ENCODE peak calls at places on chromosomes 12 and 14, in seven cellular contexts. R, C, S, J, W, M and E are unnamed samples.

GRCh38 chr14:45811155-45811554 is 558.2 kb upstream of the MIS18BP1 start:
- DNase-seq in R (no peak), C (no peak), S (no peak), J (no peak), W (no peak), M (no peak), E (no peak)

GRCh38 chr14:28141662-28142061 is 624.9 kb upstream of the FOXG1 start:
- DNase-seq in R (no peak), C (no peak), S (no peak), J (no peak), W (no peak), M (no peak), E (no peak)

GRCh38 chr12:68786929-68787328 is 21.0 kb upstream of the MDM2 start:
- DNase-seq in R (no peak), C (no peak), S (no peak), J (no peak), W (no peak), M (no peak), E (no peak)

GRCh38 chr12:1488908-1489381 is 105.4 kb downstream of the FBXL14 start:
- DNase-seq in R (no peak), C (no peak), S (no peak), J (no peak), W (no peak), M (no peak), E (no peak)

GRCh38 chr12:25025260-25025659 is 76.4 kb upstream of the BCAT1 start:
- DNase-seq in R (no peak), C (no peak), S (no peak), J (no peak), W (no peak), M (no peak), E (no peak)

GRCh38 chr14:100076630-100077029 is 11.4 kb downstream of the EVL start:
- DNase-seq in R (peak; percentile 66), C (no peak), S (no peak), J (peak; percentile 32), W (no peak), M (peak; percentile 79), E (peak; percentile 72)

GRCh38 chr14:40229676-40230075 is 797.4 kb upstream of the FBXO33 start:
- DNase-seq in R (no peak), C (no peak), S (no peak), J (no peak), W (no peak), M (no peak), E (no peak)

GRCh38 chr12:48296586-48297396 is 53.9 kb downstream of the ZNF641 start:
- DNase-seq in R (peak; percentile 63), C (peak; percentile 17), S (peak; percentile 71), J (peak; percentile 89), W (peak; percentile 30), M (peak; percentile 75), E (peak; percentile 83)

GRCh38 chr14:55133416-55133815 is 4.4 kb downstream of the LGALS3 start:
- DNase-seq in R (no peak), C (no peak), S (no peak), J (peak; percentile 56), W (no peak), M (no peak), E (no peak)

GRCh38 chr12:38152816-38153736 is 163.5 kb upstream of the ALG10B start:
- DNase-seq in R (no peak), C (no peak), S (no peak), J (no peak), W (no peak), M (peak; percentile 41), E (no peak)

GRCh38 chr12:38153737-38154061 is 162.9 kb upstream of the ALG10B start:
- DNase-seq in R (no peak), C (no peak), S (no peak), J (no peak), W (no peak), M (no peak), E (no peak)

GRCh38 chr12:38155020-38155395 is 161.6 kb upstream of the ALG10B start:
- DNase-seq in R (no peak), C (no peak), S (no peak), J (no peak), W (no peak), M (no peak), E (no peak)

GRCh38 chr12:38155526-38156496 is 160.8 kb upstream of the ALG10B start:
- DNase-seq in R (no peak), C (no peak), S (no peak), J (no peak), W (no peak), M (peak; percentile 49), E (no peak)

DNA sequence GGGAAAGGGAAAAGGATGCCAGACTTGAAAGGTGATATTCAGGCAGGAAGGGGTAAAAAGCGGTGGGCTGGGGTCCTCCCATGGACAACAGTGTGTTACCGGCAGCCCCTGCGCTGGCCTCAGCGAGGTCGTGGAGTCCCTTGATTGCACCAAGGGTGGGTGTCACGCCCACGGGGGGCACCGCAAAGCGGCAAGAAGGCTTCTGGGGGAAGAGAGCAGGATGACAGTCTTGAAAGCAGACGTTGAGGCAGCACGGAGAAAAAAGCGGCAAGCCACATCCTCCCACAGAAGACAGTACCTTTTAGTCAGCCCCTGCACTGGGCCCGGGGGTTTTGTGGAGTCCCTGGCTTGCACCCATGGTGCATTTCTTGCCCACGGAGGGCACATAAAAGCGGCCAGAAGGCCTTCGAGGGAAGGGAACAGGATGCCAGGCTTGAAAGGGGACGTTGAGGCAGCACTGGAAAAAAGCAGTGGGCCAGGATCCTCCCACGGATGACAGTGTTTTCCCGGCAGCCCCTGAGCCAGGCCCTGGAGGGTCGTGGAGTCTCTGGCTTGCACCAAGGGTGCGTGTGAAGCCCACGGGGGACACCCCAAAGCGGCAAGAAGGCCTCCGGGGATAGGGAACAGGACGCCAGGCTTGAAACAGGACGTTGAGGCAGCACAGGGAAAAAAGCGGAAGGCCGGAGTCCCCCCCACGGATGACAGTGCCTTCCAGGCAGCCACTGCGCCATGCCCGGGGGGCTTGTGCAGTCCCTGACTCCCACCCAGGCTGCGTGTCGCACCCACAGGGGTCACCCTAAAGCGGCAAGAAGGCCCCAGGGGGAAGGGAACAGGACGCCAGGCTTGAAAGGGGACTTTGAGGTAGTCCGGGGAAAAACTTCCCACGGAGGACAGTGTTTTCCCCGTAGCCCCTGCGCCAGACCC is 162.2 kb upstream of the ALG10B start:
- DNase-seq in R (no peak), C (no peak), S (no peak), J (no peak), W (no peak), M (no peak), E (no peak)
- H3K9me3 ChIP-seq in R (no peaks in the 10 kb centered on the region), C (no peaks in the 10 kb centered on the region), S (peaks cover 4% of the 10 kb centered on the region), J (no peaks in the 10 kb centered on the region), W (no peaks in the 10 kb centered on the region), M (no peaks in the 10 kb centered on the region), E (no peaks in the 10 kb centered on the region)

DNA sequence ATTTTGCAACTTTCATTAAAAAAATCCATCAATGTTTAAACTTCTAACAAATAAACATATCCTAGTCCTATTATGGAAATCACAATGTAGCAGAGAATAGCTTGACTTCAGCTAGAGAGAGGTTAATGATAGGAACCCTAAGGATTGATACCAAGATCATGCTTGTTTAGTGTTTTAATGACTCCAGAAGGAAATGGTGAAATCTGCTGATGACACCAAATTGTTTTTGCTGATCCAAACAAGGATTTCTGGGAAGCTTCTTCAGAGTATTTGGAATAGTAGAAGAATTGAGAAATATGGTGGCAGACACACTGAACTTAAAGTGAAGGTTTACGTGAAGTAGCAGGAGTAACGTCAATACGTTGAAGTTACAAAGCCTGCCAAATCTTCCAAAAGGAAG is 122.7 kb downstream of the RAD51B start:
- DNase-seq in R (no peak), C (no peak), S (peak; percentile 30), J (no peak), W (no peak), M (no peak), E (no peak)
- H3K4me1 ChIP-seq in R (peaks cover 20% of the 10 kb centered on the region), C (peaks cover 36% of the 10 kb centered on the region), S (peaks cover 51% of the 10 kb centered on the region), J (peaks cover 34% of the 10 kb centered on the region), W (no peaks in the 10 kb centered on the region), M (peaks cover 41% of the 10 kb centered on the region), E (peaks cover 18% of the 10 kb centered on the region)

DNA sequence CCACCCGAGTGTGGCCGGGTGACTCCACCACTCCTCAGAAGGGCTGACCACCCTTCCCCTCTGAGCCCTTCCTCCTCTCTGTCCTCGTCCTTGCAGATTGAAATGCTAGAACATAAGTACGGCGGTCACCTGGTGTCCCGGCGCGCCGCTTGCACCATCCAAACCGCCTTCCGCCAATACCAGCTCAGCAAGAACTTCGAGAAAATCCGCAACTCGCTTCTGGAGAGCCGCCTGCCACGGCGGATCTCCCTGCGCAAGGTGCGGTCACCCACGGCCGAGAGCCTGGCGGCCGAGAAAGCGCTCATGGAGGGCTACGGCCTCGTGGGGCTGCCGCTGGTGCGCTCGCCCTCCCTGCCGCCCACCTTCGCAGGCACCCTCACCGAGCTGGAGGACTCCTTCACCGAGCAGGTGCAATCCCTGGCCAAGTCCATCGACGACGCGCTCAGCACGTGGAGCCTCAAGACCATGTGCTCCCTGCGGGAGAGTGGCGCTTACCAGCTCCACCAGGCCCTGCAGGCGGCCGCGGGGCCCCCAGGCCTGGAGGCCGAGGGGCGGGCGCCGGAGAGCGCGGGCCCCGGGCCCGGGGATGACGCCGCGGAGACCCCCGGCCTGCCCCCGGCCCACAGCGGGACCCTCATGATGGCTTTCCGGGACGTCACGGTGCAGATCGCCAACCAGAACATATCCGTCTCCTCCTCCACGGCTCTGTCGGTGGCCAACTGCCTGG is 71.8 kb downstream of the IQSEC3 start:
- DNase-seq in R (no peak), C (no peak), S (no peak), J (no peak), W (no peak), M (no peak), E (no peak)
- H3K4me3 ChIP-seq in R (peak overlapping the region; percentile 37), C (no peak overlapping the region), S (no peak overlapping the region), J (no peak overlapping the region), W (no peak overlapping the region), M (peak overlapping the region; percentile 47), E (peak overlapping the region; percentile 59)

DNA sequence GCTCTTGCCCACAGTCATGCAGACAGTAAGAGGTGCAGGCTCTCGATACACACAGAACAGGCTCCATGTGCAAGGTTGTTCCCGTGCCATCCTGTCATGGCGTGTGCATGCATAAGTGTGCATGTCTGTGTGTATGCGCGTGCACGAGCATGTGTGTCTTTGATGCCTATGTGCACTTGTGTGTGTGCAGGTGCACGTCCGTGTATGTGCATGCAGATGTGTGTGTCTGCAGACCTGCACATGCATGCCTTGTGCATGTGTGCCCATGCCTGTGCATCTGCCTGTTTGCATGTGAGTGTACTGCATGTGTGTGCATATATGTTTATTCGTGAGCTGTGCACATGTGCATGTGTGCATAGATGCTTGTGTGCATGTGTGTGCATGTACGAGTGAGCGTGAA is 309.8 kb downstream of the TMEM121 start:
- DNase-seq in R (no peak), C (no peak), S (no peak), J (no peak), W (no peak), M (no peak), E (no peak)
- H3K9me3 ChIP-seq in R (no peaks in the 10 kb centered on the region), C (no peaks in the 10 kb centered on the region), S (no peaks in the 10 kb centered on the region), J (no peaks in the 10 kb centered on the region), W (no peaks in the 10 kb centered on the region), M (no peaks in the 10 kb centered on the region), E (no peaks in the 10 kb centered on the region)